ENCODE peak calls at places on chromosomes 1 and 21, in six cellular contexts. One of them, this sample, is unnamed.

GRCh38 chr1:11473635-11474034 is 5.3 kb upstream of the DISP3 start:
- DNase-seq in stomach: no peak
- DNase-seq in mammary epithelial cell: peak
- DNase-seq in Peyer's patch: no peak
- DNase-seq in nephron progenitor cell: peak
- DNase-seq in upper lobe of right lung: no peak
- DNase-seq in this sample: no peak

GRCh38 chr1:53073899-53074311 is 11.9 kb downstream of the PODN start:
- DNase-seq in stomach: peak
- DNase-seq in mammary epithelial cell: no peak
- DNase-seq in Peyer's patch: peak
- DNase-seq in nephron progenitor cell: no peak
- DNase-seq in upper lobe of right lung: peak
- DNase-seq in this sample: peak

GRCh38 chr1:82366694-82367093 is 566.0 kb downstream of the ADGRL2 start:
- DNase-seq in stomach: no peak
- DNase-seq in mammary epithelial cell: peak
- DNase-seq in Peyer's patch: no peak
- DNase-seq in nephron progenitor cell: no peak
- DNase-seq in upper lobe of right lung: no peak
- DNase-seq in this sample: no peak

GRCh38 chr1:184755226-184756065 is 788 bp upstream of the EDEM3 start:
- DNase-seq in stomach: no peak
- DNase-seq in mammary epithelial cell: no peak
- DNase-seq in Peyer's patch: no peak
- DNase-seq in nephron progenitor cell: no peak
- DNase-seq in upper lobe of right lung: no peak
- DNase-seq in this sample: no peak

GRCh38 chr1:46643368-46643775 is 24.8 kb downstream of the ATPAF1 start:
- DNase-seq in stomach: no peak
- DNase-seq in mammary epithelial cell: peak
- DNase-seq in Peyer's patch: no peak
- DNase-seq in nephron progenitor cell: no peak
- DNase-seq in upper lobe of right lung: no peak
- DNase-seq in this sample: no peak

GRCh38 chr1:206609229-206609991 is 2.9 kb downstream of the EIF2D start:
- DNase-seq in stomach: no peak
- DNase-seq in mammary epithelial cell: no peak
- DNase-seq in Peyer's patch: no peak
- DNase-seq in nephron progenitor cell: no peak
- DNase-seq in upper lobe of right lung: no peak
- DNase-seq in this sample: no peak

GRCh38 chr1:24640288-24640687 is 2.8 kb upstream of the SRRM1 start:
- DNase-seq in stomach: peak
- DNase-seq in mammary epithelial cell: no peak
- DNase-seq in Peyer's patch: no peak
- DNase-seq in nephron progenitor cell: no peak
- DNase-seq in upper lobe of right lung: no peak
- DNase-seq in this sample: no peak

GRCh38 chr21:44849616-44850130 is 23.8 kb downstream of the PTTG1IP start:
- DNase-seq in stomach: no peak
- DNase-seq in mammary epithelial cell: no peak
- DNase-seq in Peyer's patch: peak
- DNase-seq in nephron progenitor cell: no peak
- DNase-seq in upper lobe of right lung: peak
- DNase-seq in this sample: no peak

GRCh38 chr1:61388586-61388985 is 306.2 kb downstream of the NFIA start:
- DNase-seq in stomach: no peak
- DNase-seq in mammary epithelial cell: peak
- DNase-seq in Peyer's patch: no peak
- DNase-seq in nephron progenitor cell: no peak
- DNase-seq in upper lobe of right lung: no peak
- DNase-seq in this sample: no peak

GRCh38 chr1:76580206-76580605 is 287.1 kb upstream of the ST6GALNAC5 start:
- DNase-seq in stomach: no peak
- DNase-seq in mammary epithelial cell: no peak
- DNase-seq in Peyer's patch: no peak
- DNase-seq in nephron progenitor cell: no peak
- DNase-seq in upper lobe of right lung: no peak
- DNase-seq in this sample: no peak

GRCh38 chr1:109218516-109218915 is 4.8 kb downstream of the SARS1 start:
- DNase-seq in stomach: peak
- DNase-seq in mammary epithelial cell: no peak
- DNase-seq in Peyer's patch: peak
- DNase-seq in nephron progenitor cell: no peak
- DNase-seq in upper lobe of right lung: no peak
- DNase-seq in this sample: no peak

GRCh38 chr1:215710340-215710971 is 143.4 kb downstream of the KCTD3 start:
- DNase-seq in stomach: no peak
- DNase-seq in mammary epithelial cell: peak
- DNase-seq in Peyer's patch: no peak
- DNase-seq in nephron progenitor cell: peak
- DNase-seq in upper lobe of right lung: no peak
- DNase-seq in this sample: peak

GRCh38 chr1:107262472-107263286 is 121.8 kb downstream of the NTNG1 start:
- DNase-seq in stomach: no peak
- DNase-seq in mammary epithelial cell: peak
- DNase-seq in Peyer's patch: no peak
- DNase-seq in nephron progenitor cell: no peak
- DNase-seq in upper lobe of right lung: no peak
- DNase-seq in this sample: no peak

GRCh38 chr1:11882814-11883538 is 24.2 kb upstream of the NPPB start:
- DNase-seq in stomach: peak
- DNase-seq in mammary epithelial cell: no peak
- DNase-seq in Peyer's patch: peak
- DNase-seq in nephron progenitor cell: no peak
- DNase-seq in upper lobe of right lung: peak
- DNase-seq in this sample: no peak

GRCh38 chr1:6511056-6511455 is 19.6 kb upstream of the PLEKHG5 start:
- DNase-seq in stomach: no peak
- DNase-seq in mammary epithelial cell: no peak
- DNase-seq in Peyer's patch: no peak
- DNase-seq in nephron progenitor cell: no peak
- DNase-seq in upper lobe of right lung: no peak
- DNase-seq in this sample: no peak

DNA sequence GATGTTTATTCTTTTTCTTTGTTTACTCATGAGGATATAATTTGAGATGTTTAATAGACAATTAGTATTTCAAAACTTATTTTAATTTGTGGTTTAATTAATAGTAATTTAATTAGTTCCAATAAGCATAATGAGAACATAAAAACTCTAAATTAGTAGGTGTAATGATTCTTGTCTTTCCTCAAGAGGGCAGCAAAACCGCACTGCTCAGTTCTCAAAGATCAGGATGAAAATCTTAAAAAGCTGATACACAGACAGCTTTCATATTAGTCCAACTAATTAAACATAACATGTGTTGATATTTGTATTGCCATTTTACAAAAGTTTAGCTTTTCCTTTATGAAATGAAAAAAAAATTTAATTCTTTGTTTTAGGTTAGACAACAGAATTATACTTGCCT is 106.7 kb upstream of the C21orf91 start:
- DNase-seq in stomach: no peak
- DNase-seq in mammary epithelial cell: no peak
- DNase-seq in Peyer's patch: no peak
- DNase-seq in nephron progenitor cell: peak
- DNase-seq in upper lobe of right lung: no peak
- DNase-seq in this sample: no peak
- TF ChIP-seq CTCF in stomach: no peak
- TF ChIP-seq CTCF in mammary epithelial cell: peak
- TF ChIP-seq CTCF in Peyer's patch: no peak
- TF ChIP-seq CTCF in nephron progenitor cell: peak
- TF ChIP-seq CTCF in upper lobe of right lung: peak
- TF ChIP-seq CTCF in this sample: peak

DNA sequence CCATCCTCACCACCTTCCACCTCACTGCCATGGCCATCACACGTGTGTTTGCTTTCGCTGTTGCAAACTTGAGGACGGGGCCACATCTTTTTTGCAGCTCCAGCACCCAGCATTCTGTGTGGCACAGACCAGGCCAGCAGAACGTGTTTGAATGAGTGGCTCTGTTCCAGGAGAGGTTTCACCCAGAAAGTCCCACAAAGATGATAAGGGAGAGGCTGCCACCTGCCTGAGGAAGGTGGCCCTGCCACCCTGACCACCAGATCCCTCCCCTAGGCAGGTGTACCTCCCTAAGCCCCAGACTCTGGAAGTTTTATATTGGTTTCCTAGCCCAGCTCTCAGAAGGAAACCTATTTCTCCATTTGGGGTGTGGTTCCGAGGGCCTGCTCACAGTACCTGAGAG is 252.1 kb downstream of the KAZN start:
- DNase-seq in stomach: peak
- DNase-seq in mammary epithelial cell: no peak
- DNase-seq in Peyer's patch: no peak
- DNase-seq in nephron progenitor cell: no peak
- DNase-seq in upper lobe of right lung: no peak
- DNase-seq in this sample: no peak
- TF ChIP-seq CTCF in stomach: no peak
- TF ChIP-seq CTCF in mammary epithelial cell: peak
- TF ChIP-seq CTCF in Peyer's patch: no peak
- TF ChIP-seq CTCF in nephron progenitor cell: no peak
- TF ChIP-seq CTCF in upper lobe of right lung: no peak
- TF ChIP-seq CTCF in this sample: no peak

GRCh38 chr1:22685675-22686074 is 25.0 kb upstream of the EPHB2 start:
- DNase-seq in stomach: no peak
- DNase-seq in mammary epithelial cell: no peak
- DNase-seq in Peyer's patch: no peak
- DNase-seq in nephron progenitor cell: peak
- DNase-seq in upper lobe of right lung: no peak
- DNase-seq in this sample: no peak

GRCh38 chr1:22687191-22687590 is 23.4 kb upstream of the EPHB2 start:
- DNase-seq in stomach: no peak
- DNase-seq in mammary epithelial cell: no peak
- DNase-seq in Peyer's patch: no peak
- DNase-seq in nephron progenitor cell: no peak
- DNase-seq in upper lobe of right lung: no peak
- DNase-seq in this sample: no peak

GRCh38 chr1:22694172-22694571 is 16.5 kb upstream of the EPHB2 start:
- DNase-seq in stomach: no peak
- DNase-seq in mammary epithelial cell: no peak
- DNase-seq in Peyer's patch: no peak
- DNase-seq in nephron progenitor cell: no peak
- DNase-seq in upper lobe of right lung: no peak
- DNase-seq in this sample: no peak

GRCh38 chr1:22691354-22691753 is 19.3 kb upstream of the EPHB2 start:
- DNase-seq in stomach: no peak
- DNase-seq in mammary epithelial cell: no peak
- DNase-seq in Peyer's patch: no peak
- DNase-seq in nephron progenitor cell: no peak
- DNase-seq in upper lobe of right lung: no peak
- DNase-seq in this sample: no peak

DNA sequence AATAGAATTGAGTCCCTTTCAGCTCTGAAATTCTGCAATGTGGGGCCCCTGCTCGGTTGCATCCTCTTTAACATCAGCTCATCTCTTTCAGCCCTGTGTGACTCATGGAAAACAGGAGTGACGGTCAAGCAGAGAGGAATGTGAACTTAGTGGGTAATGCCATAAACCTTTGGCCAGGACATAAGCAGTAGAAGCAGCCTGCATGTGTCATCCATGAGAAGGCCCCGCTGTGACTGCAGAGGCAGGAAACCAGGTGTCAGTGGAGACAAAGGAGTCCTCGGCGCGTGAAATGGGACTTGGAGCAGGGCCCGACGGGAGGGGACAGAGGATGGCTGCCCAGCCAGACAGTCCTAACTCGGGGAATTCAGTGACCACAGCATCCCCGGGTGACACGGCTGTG is 21.1 kb upstream of the EPHB2 start:
- DNase-seq in stomach: no peak
- DNase-seq in mammary epithelial cell: peak
- DNase-seq in Peyer's patch: peak
- DNase-seq in nephron progenitor cell: no peak
- DNase-seq in upper lobe of right lung: no peak
- DNase-seq in this sample: no peak
- TF ChIP-seq CTCF in stomach: no peak
- TF ChIP-seq CTCF in mammary epithelial cell: no peak
- TF ChIP-seq CTCF in Peyer's patch: no peak
- TF ChIP-seq CTCF in nephron progenitor cell: no peak
- TF ChIP-seq CTCF in upper lobe of right lung: no peak
- TF ChIP-seq CTCF in this sample: no peak

GRCh38 chr1:233233508-233234040 is 62.0 kb downstream of the PCNX2 start:
- DNase-seq in stomach: no peak
- DNase-seq in mammary epithelial cell: no peak
- DNase-seq in Peyer's patch: no peak
- DNase-seq in nephron progenitor cell: no peak
- DNase-seq in upper lobe of right lung: no peak
- DNase-seq in this sample: no peak
- TF ChIP-seq CTCF in stomach: no peak
- TF ChIP-seq CTCF in mammary epithelial cell: no peak
- TF ChIP-seq CTCF in Peyer's patch: no peak
- TF ChIP-seq CTCF in nephron progenitor cell: no peak
- TF ChIP-seq CTCF in upper lobe of right lung: no peak
- TF ChIP-seq CTCF in this sample: no peak